ENCODE peak calls at places on chromosomes 2 and 18, in four cellular contexts. A, O, Z and F are unnamed samples.
A peak's percentile ranks its signal among the peaks of the same experiment; 100 is the strongest.

GRCh38 chr2:39581866-39582265 is 83.9 kb upstream of the TMEM178A start:
- DNase-seq in A (no peak), O (no peak), Z (no peak), F (no peak)

GRCh38 chr18:78138993-78139496 is 840.6 kb upstream of the SALL3 start:
- DNase-seq in A (no peak), O (no peak), Z (no peak), F (no peak)

GRCh38 chr2:70959851-70960832 is 18.3 kb upstream of the ANKRD53 start:
- DNase-seq in A (no peak), O (no peak), Z (peak; percentile 21), F (peak; percentile 0)

GRCh38 chr2:144230452-144231085 is 289.4 kb downstream of the ZEB2 start:
- DNase-seq in A (no peak), O (no peak), Z (no peak), F (no peak)

GRCh38 chr2:144071461-144071860 is 448.5 kb downstream of the ZEB2 start:
- DNase-seq in A (no peak), O (no peak), Z (peak; percentile 84), F (no peak)

GRCh38 chr2:100813527-100813926 is 6.4 kb upstream of the NPAS2 start:
- DNase-seq in A (no peak), O (no peak), Z (peak; percentile 76), F (no peak)

GRCh38 chr2:240426797-240427721 is 8.4 kb upstream of the GPC1 start:
- DNase-seq in A (peak; percentile 7), O (no peak), Z (peak; percentile 65), F (peak; percentile 54)

GRCh38 chr2:47771211-47771610 is 11.7 kb upstream of the MSH6 start:
- DNase-seq in A (no peak), O (no peak), Z (peak; percentile 88), F (no peak)

GRCh38 chr18:50429207-50429948 is 54.5 kb downstream of the SKA1 start:
- DNase-seq in A (no peak), O (no peak), Z (no peak), F (no peak)

GRCh38 chr2:120675460-120676130 is 60.1 kb upstream of the GLI2 start:
- DNase-seq in A (peak; percentile 35), O (peak; percentile 57), Z (peak; percentile 97), F (peak; percentile 74)

GRCh38 chr2:28991021-28991420 is 9.9 kb downstream of the TOGARAM2 start:
- DNase-seq in A (no peak), O (no peak), Z (peak; percentile 72), F (peak; percentile 24)

GRCh38 chr18:79606621-79607331 is 72.8 kb upstream of the CTDP1 start:
- DNase-seq in A (peak; percentile 3), O (peak; percentile 12), Z (peak; percentile 54), F (no peak)

GRCh38 chr2:219325136-219325535 is 7.4 kb downstream of the RESP18 start:
- DNase-seq in A (no peak), O (no peak), Z (no peak), F (no peak)

GRCh38 chr2:54534191-54534590 is 78.1 kb downstream of the SPTBN1 start:
- DNase-seq in A (no peak), O (no peak), Z (no peak), F (no peak)

GRCh38 chr2:119233326-119234020 is 9.8 kb downstream of the STEAP3 start:
- DNase-seq in A (no peak), O (no peak), Z (peak; percentile 89), F (no peak)

DNA sequence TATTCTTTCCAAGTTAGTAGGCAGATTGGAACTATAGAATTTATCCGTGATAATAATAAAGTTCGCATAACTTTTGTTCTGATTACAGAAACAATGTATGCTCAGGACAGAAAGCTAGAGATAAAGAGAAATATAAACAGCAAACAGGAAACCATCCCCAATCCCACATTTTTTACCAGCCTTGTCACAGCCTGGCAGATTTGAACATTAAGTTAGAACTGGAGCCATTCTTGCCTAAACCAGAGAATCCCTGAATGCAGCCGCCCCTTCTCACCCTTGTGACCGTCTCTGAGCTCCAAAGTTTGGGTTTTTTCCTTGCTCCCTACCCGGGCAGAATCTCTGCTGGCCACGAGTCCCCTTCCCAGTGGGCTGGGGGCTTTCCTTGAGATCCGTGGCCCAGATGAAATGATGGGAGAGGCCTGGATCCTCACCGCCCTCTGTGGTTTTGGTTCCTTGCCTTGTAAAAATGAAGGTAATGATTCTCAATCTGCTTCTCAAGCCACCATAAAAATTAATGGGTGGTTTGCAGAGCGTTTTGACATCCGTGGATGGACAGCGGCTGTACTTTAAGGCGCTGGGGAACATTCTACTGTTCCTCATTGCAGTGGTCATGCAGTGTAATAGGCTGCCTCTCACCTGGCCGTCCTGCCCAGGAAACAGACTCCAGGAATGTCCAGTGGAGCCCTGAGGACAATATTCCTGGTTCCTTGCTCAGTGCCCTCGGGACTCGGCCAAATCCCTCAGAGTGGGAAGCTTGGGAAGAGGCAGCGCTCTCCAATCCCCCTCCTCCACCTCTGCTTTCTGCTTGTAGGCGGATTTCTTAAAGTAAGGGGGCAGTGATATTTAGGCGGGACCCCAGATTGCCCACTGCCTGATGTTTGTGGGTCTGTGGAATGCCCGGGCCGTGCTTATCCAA is 1.6 kb downstream of the SH3BP4 start:
- DNase-seq in A (no peak), O (no peak), Z (peak; percentile 83), F (peak; percentile 53)
- H3K27ac ChIP-seq in A (peak overlapping the region; percentile 84), O (peak overlapping the region; percentile 88), Z (peak overlapping the region; percentile 91), F (peak overlapping the region; percentile 93)

GRCh38 chr2:171210864-171211431 is 50.3 kb upstream of the TLK1 start:
- DNase-seq in A (no peak), O (no peak), Z (no peak), F (no peak)
- TF ChIP-seq CTCF in A (no peak), O (no peak), Z (no peak), F (no peak)

GRCh38 chr2:11516984-11517648 is 16.7 kb upstream of the GREB1 start:
- DNase-seq in A (no peak), O (no peak), Z (no peak), F (no peak)
- H3K4me1 ChIP-seq in A (no peaks in the 10 kb centered on the region), O (no peaks in the 10 kb centered on the region), Z (no peaks in the 10 kb centered on the region), F (no peaks in the 10 kb centered on the region)

DNA sequence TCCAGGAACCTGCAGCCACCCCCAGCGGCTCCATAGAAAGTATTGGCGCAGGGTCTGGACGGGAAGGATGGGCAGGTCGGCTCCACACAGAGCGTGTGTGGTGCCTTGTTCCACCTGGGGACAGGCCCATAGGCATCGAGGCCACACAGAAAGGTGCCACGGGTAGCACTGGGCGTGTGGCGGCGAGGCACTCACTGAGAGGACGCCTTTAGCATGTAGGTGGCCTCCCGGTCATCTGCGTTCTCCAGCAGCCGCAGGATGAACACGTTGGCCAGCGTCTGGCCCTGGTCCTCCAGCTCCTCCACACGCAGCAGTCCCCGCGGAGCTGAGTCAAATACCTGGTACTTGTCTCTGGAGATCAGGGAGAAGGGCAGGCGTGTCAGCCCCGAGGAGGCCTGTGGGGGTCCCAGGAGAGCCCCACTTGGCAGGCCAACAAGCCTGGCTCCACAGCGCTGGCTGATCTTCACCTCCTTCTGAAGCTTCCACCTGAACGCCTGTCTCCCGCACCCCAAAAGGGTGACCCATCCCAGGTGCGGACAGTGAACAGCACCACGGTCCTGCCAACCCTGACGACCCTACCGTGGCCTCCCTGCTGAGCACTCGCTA is 13.2 kb downstream of the SNORC start:
- DNase-seq in A (peak; percentile 5), O (no peak), Z (peak; percentile 71), F (no peak)
- H3K27ac ChIP-seq in A (no peak overlapping the region), O (no peak overlapping the region), Z (no peak overlapping the region), F (no peak overlapping the region)

GRCh38 chr2:232632229-232632903 is 1.0 kb upstream of the EFHD1 start:
- DNase-seq in A (peak; percentile 35), O (peak; percentile 49), Z (no peak), F (no peak)

GRCh38 chr2:232635820-232636219 is 2.4 kb downstream of the EFHD1 start:
- DNase-seq in A (no peak), O (no peak), Z (no peak), F (no peak)

GRCh38 chr2:232634319-232635150 is 1.1 kb downstream of the EFHD1 start:
- DNase-seq in A (no peak), O (peak; percentile 35), Z (peak; percentile 88), F (no peak)

GRCh38 chr2:232633413-232634318 is at the start of gene EFHD1:
- DNase-seq in A (peak; percentile 70), O (peak; percentile 87), Z (peak; percentile 83), F (peak; percentile 66)

GRCh38 chr2:232632904-232633412 is 446 bp upstream of the EFHD1 start:
- DNase-seq in A (peak; percentile 38), O (peak; percentile 66), Z (peak; percentile 52), F (no peak)
- TF ChIP-seq CTCF in A (no peak), O (no peak), Z (no peak), F (no peak)

GRCh38 chr2:68282814-68283812 is 30.8 kb upstream of the PPP3R1 start:
- DNase-seq in A (no peak), O (no peak), Z (peak; percentile 44), F (no peak)
- H3K4me1 ChIP-seq in A (no peaks in the 10 kb centered on the region), O (peaks cover 7% of the 10 kb centered on the region), Z (peaks cover 17% of the 10 kb centered on the region), F (no peaks in the 10 kb centered on the region)

GRCh38 chr2:235001237-235002133 is 49.7 kb downstream of the SH3BP4 start:
- DNase-seq in A (no peak), O (no peak), Z (peak; percentile 15), F (no peak)

GRCh38 chr2:235000426-235001236 is 48.8 kb downstream of the SH3BP4 start:
- DNase-seq in A (no peak), O (no peak), Z (peak; percentile 35), F (peak; percentile 79)

GRCh38 chr2:234997389-234997788 is 45.6 kb downstream of the SH3BP4 start:
- DNase-seq in A (no peak), O (no peak), Z (peak; percentile 83), F (no peak)

GRCh38 chr2:234998404-234999211 is 46.8 kb downstream of the SH3BP4 start:
- DNase-seq in A (no peak), O (no peak), Z (peak; percentile 86), F (no peak)

GRCh38 chr2:234999740-235000425 is 48.1 kb downstream of the SH3BP4 start:
- DNase-seq in A (no peak), O (no peak), Z (peak; percentile 49), F (peak; percentile 66)
- H3K27ac ChIP-seq in A (no peak overlapping the region), O (no peak overlapping the region), Z (no peak overlapping the region), F (peak overlapping the region; percentile 92)